ENCODE peak calls at places on chromosomes 7 and 10, in four cellular contexts. H, X, C and Q are unnamed samples.

GRCh38 chr10:489335-489734 is 200.1 kb downstream of the DIP2C start:
- DNase-seq in H (no peak), X (no peak), C (peak), Q (no peak)

GRCh38 chr7:74584160-74584954 is 73.2 kb upstream of the GTF2I start:
- DNase-seq in H (no peak), X (no peak), C (no peak), Q (no peak)

GRCh38 chr10:28359334-28359733 is 56.5 kb upstream of the MPP7 start:
- DNase-seq in H (no peak), X (no peak), C (no peak), Q (no peak)

GRCh38 chr10:91296471-91296870 is 76.0 kb downstream of the PCGF5 start:
- DNase-seq in H (no peak), X (no peak), C (no peak), Q (no peak)

GRCh38 chr7:27145167-27145883 is 1.8 kb upstream of the HOXA5 start:
- DNase-seq in H (no peak), X (no peak), C (no peak), Q (no peak)

GRCh38 chr10:118300266-118300665 is 41.9 kb downstream of the FAM204A start:
- DNase-seq in H (no peak), X (no peak), C (no peak), Q (no peak)

GRCh38 chr10:10787586-10787985 is 230.1 kb upstream of the CELF2 start:
- DNase-seq in H (no peak), X (no peak), C (no peak), Q (no peak)

GRCh38 chr10:75651452-75651851 is 220.0 kb downstream of the LRMDA start:
- DNase-seq in H (no peak), X (no peak), C (no peak), Q (no peak)

GRCh38 chr10:92799591-92799990 is 48.7 kb upstream of the EXOC6 start:
- DNase-seq in H (no peak), X (no peak), C (no peak), Q (no peak)

GRCh38 chr10:22700489-22700888 is 13.9 kb downstream of the PIP4K2A start:
- DNase-seq in H (no peak), X (no peak), C (no peak), Q (no peak)

GRCh38 chr10:91575044-91575610 is 57.7 kb downstream of the PPP1R3C start:
- DNase-seq in H (no peak), X (no peak), C (no peak), Q (no peak)

GRCh38 chr7:128307066-128307465 is 36.6 kb downstream of the RBM28 start:
- DNase-seq in H (no peak), X (no peak), C (no peak), Q (no peak)

GRCh38 chr10:132488231-132488821 is 49.3 kb upstream of the INPP5A start:
- DNase-seq in H (no peak), X (no peak), C (peak), Q (no peak)

GRCh38 chr10:77532068-77532467 is 105.5 kb downstream of the KCNMA1 start:
- DNase-seq in H (no peak), X (no peak), C (no peak), Q (peak)

GRCh38 chr7:87347682-87348081 is 2.2 kb downstream of the CROT start:
- DNase-seq in H (no peak), X (no peak), C (no peak), Q (no peak)

GRCh38 chr7:21461282-21461681 is 33.4 kb downstream of the SP4 start:
- DNase-seq in H (no peak), X (no peak), C (no peak), Q (no peak)